ENCODE peak calls at places on chromosomes 13 and 19, in seven cellular contexts. G, A, E, U, N, Q and M are unnamed samples.

GRCh38 chr13:41117859-41118258 is 14.7 kb downstream of the KBTBD6 start:
- DNase-seq in N (no peak), E (no peak), G (no peak), Q (no peak), U (no peak), A (no peak), M (no peak)

GRCh38 chr13:114285166-114285808 is 3.9 kb downstream of the UPF3A start:
- DNase-seq in A (no peak), E (no peak), N (no peak), Q (no peak), G (no peak), U (no peak), M (no peak)

GRCh38 chr13:23707674-23708073 is 137.5 kb downstream of the TNFRSF19 start:
- DNase-seq in G (no peak), U (no peak), N (no peak), E (no peak), Q (no peak), A (no peak), M (no peak)

GRCh38 chr13:71613347-71613746 is 253.7 kb downstream of the DACH1 start:
- DNase-seq in E (no peak), Q (no peak), U (no peak), A (no peak), G (no peak), N (no peak), M (no peak)

GRCh38 chr13:65724261-65724660 is 1505.9 kb downstream of the PCDH9 start:
- DNase-seq in Q (no peak), U (no peak), A (no peak), E (no peak), N (no peak), G (no peak), M (no peak)

GRCh38 chr19:11458236-11458900 is 22.5 kb downstream of the ELAVL3 start:
- DNase-seq in U (no peak), Q (no peak), A (no peak), E (no peak), G (no peak), N (no peak), M (no peak)

GRCh38 chr19:31355330-31356289 is 6.4 kb upstream of the TSHZ3 start:
- DNase-seq in N (no peak), U (no peak), E (no peak), A (no peak), Q (no peak), G (no peak), M (no peak)

GRCh38 chr13:32629313-32629712 is 43.1 kb downstream of the PDS5B start:
- DNase-seq in A (no peak), N (no peak), U (no peak), G (no peak), E (no peak), Q (no peak), M (no peak)

GRCh38 chr19:29694166-29694565 is 20.9 kb downstream of the C19orf12 start:
- DNase-seq in N (no peak), A (no peak), Q (no peak), E (no peak), U (no peak), G (no peak), M (no peak)

GRCh38 chr19:48681127-48681470 is 8.3 kb upstream of the NTN5 start:
- DNase-seq in G (no peak), N (no peak), E (no peak), U (no peak), A (no peak), Q (no peak), M (no peak)

GRCh38 chr19:50384685-50385535 is 763 bp downstream of the POLD1 start:
- DNase-seq in N (no peak), E (no peak), U (no peak), G (peak), Q (no peak), A (no peak), M (no peak)

GRCh38 chr13:65808061-65808460 is 1422.1 kb downstream of the PCDH9 start:
- DNase-seq in E (no peak), G (no peak), N (no peak), U (no peak), Q (no peak), A (no peak), M (no peak)

GRCh38 chr13:50085063-50085462 is 69.8 kb downstream of the KCNRG start:
- DNase-seq in E (peak), N (no peak), A (no peak), Q (peak), U (no peak), G (no peak), M (no peak)

GRCh38 chr13:48645845-48646244 is 7.9 kb upstream of the CYSLTR2 start:
- DNase-seq in U (no peak), E (no peak), G (no peak), Q (no peak), N (no peak), A (no peak), M (no peak)

GRCh38 chr19:58513694-58514563 is 2.1 kb upstream of the SLC27A5 start:
- DNase-seq in G (peak), Q (no peak), A (peak), U (peak), N (peak), E (peak), M (peak)

GRCh38 chr13:50519866-50520265 is 323.6 kb downstream of the DLEU7 start:
- DNase-seq in A (no peak), N (no peak), Q (no peak), G (no peak), U (no peak), E (no peak), M (no peak)

GRCh38 chr19:30071871-30072270 is 129.8 kb downstream of the URI1 start:
- DNase-seq in Q (no peak), E (no peak), U (no peak), A (no peak), N (no peak), G (no peak), M (no peak)

GRCh38 chr13:44273991-44274810 is 99.4 kb upstream of the SERP2 start:
- DNase-seq in E (peak), N (peak), Q (no peak), A (no peak), U (no peak), G (no peak), M (no peak)

GRCh38 chr13:46389985-46390384 is 2.9 kb upstream of the RUBCNL start:
- DNase-seq in U (no peak), G (no peak), Q (no peak), E (no peak), N (peak), A (no peak), M (no peak)

GRCh38 chr13:113976711-113977684 is 3.1 kb upstream of the C13orf46 start:
- DNase-seq in U (no peak), Q (no peak), E (no peak), N (no peak), G (no peak), A (no peak), M (no peak)

GRCh38 chr13:101709952-101710351 is 257.5 kb downstream of the ITGBL1 start:
- DNase-seq in U (no peak), A (no peak), Q (no peak), E (no peak), N (no peak), G (no peak), M (no peak)

GRCh38 chr19:6668696-6669095 is 1.3 kb downstream of the TNFSF14 start:
- DNase-seq in U (no peak), N (no peak), A (no peak), E (no peak), Q (no peak), G (no peak), M (peak)

GRCh38 chr19:45323671-45324081 is 1.0 kb upstream of the CKM start:
- DNase-seq in Q (no peak), E (peak), N (no peak), U (no peak), G (no peak), A (no peak), M (no peak)